ENCODE peak calls at places on chromosomes 5 and 9, in five cellular contexts. F is astrocyte, O is OCI-LY7, L is IMR-90, T is neural progenitor cell. H is an unnamed sample.

GRCh38 chr9:22030101-22030598 is 21.0 kb upstream of the CDKN2B start:
- DNase-seq in F (peak; percentile 71), O (peak; percentile 56), L (peak; percentile 76), T (no peak), H (no peak)

GRCh38 chr9:82488702-82489578 is 500.4 kb downstream of the SPATA31D1 start:
- DNase-seq in F (peak; percentile 100), O (no peak), L (peak; percentile 88), T (no peak), H (peak; percentile 41)

GRCh38 chr9:91279296-91280204 is 82.2 kb downstream of the AUH start:
- DNase-seq in F (no peak), O (no peak), L (no peak), T (no peak), H (no peak)

GRCh38 chr9:109880276-109881169 is 100.5 kb downstream of the PALM2AKAP2 start:
- DNase-seq in F (no peak), O (peak; percentile 76), L (peak; percentile 41), T (peak; percentile 55), H (peak; percentile 47)

GRCh38 chr9:30673132-30673531 is 1711.3 kb upstream of the ACO1 start:
- DNase-seq in F (peak; percentile 0), O (no peak), L (no peak), T (no peak), H (no peak)

GRCh38 chr5:66149950-66150349 is 5.8 kb downstream of the SREK1 start:
- DNase-seq in F (no peak), O (no peak), L (no peak), T (no peak), H (no peak)

GRCh38 chr9:12811935-12812334 is 37.1 kb downstream of the LURAP1L start:
- DNase-seq in F (no peak), O (no peak), L (no peak), T (no peak), H (no peak)

GRCh38 chr5:131281133-131281867 is 17.4 kb downstream of the CDC42SE2 start:
- DNase-seq in F (no peak), O (no peak), L (peak; percentile 17), T (no peak), H (peak; percentile 29)

GRCh38 chr5:82358454-82358853 is 80.3 kb upstream of the RPS23 start:
- DNase-seq in F (peak; percentile 95), O (no peak), L (peak; percentile 84), T (no peak), H (no peak)

GRCh38 chr9:127418037-127418471 is 6.1 kb upstream of the ZNF79 start:
- DNase-seq in F (no peak), O (peak; percentile 51), L (no peak), T (peak; percentile 59), H (no peak)

GRCh38 chr5:39491210-39491609 is 66.4 kb upstream of the DAB2 start:
- DNase-seq in F (no peak), O (no peak), L (no peak), T (no peak), H (no peak)

GRCh38 chr5:75200776-75201175 is 35.9 kb downstream of the ANKRD31 start:
- DNase-seq in F (peak; percentile 3), O (no peak), L (no peak), T (no peak), H (no peak)

GRCh38 chr9:117414220-117414905 is 494 bp downstream of the ASTN2 start:
- DNase-seq in F (no peak), O (no peak), L (no peak), T (peak; percentile 76), H (peak; percentile 46)
- H3K4me2 ChIP-seq in F (peak overlapping the region; percentile 84), O (no peak overlapping the region), L (peak overlapping the region; percentile 66), T (peak overlapping the region; percentile 94), H (peak overlapping the region; percentile 97)

GRCh38 chr5:159257629-159258283 is 5.3 kb upstream of the UBLCP1 start:
- DNase-seq in F (no peak), O (no peak), L (no peak), T (peak; percentile 6), H (peak; percentile 8)
- TF ChIP-seq CTCF in F (no peak), O (no peak), L (no peak), T (no peak), H (no peak)

GRCh38 chr5:173604141-173604540 is 12.3 kb downstream of the BOD1 start:
- DNase-seq in F (no peak), O (no peak), L (no peak), T (no peak), H (no peak)
- H3K36me3 ChIP-seq in F (peaks cover 45% of the 10 kb centered on the region), O (peaks cover 57% of the 10 kb centered on the region), L (peaks cover 31% of the 10 kb centered on the region), T (peaks cover 13% of the 10 kb centered on the region), H (no peaks in the 10 kb centered on the region)

GRCh38 chr5:78113689-78114088 is 180.8 kb downstream of the AP3B1 start:
- DNase-seq in F (no peak), O (peak; percentile 70), L (no peak), T (no peak), H (no peak)
- H3K4me2 ChIP-seq in F (no peak overlapping the region), O (peak overlapping the region; percentile 72), L (no peak overlapping the region), T (no peak overlapping the region), H (no peak overlapping the region)

H was measured in hepatocyte.